ENCODE peak calls at places on chromosomes 5 and 9, in seven cellular contexts. One of them, this sample, is unnamed.

GRCh38 chr9:72972636-72973035 is 19.8 kb upstream of the ALDH1A1 start:
- DNase-seq in foreskin fibroblast: no peak
- DNase-seq in fibroblast of the aortic adventitia: no peak
- DNase-seq in astrocyte of the spinal cord: no peak
- DNase-seq in spleen: no peak
- DNase-seq in ovary: no peak
- DNase-seq in GM12865: no peak
- DNase-seq in this sample: no peak

GRCh38 chr9:74444389-74444788 is 52.7 kb upstream of the RORB start:
- DNase-seq in foreskin fibroblast: peak
- DNase-seq in fibroblast of the aortic adventitia: peak
- DNase-seq in astrocyte of the spinal cord: peak
- DNase-seq in spleen: no peak
- DNase-seq in ovary: no peak
- DNase-seq in GM12865: no peak
- DNase-seq in this sample: no peak

GRCh38 chr5:159178978-159179377 is 30.4 kb downstream of the RNF145 start:
- DNase-seq in foreskin fibroblast: peak
- DNase-seq in fibroblast of the aortic adventitia: peak
- DNase-seq in astrocyte of the spinal cord: peak
- DNase-seq in spleen: no peak
- DNase-seq in ovary: no peak
- DNase-seq in GM12865: peak
- DNase-seq in this sample: peak

GRCh38 chr5:172175263-172175719 is 12.7 kb downstream of the STK10 start:
- DNase-seq in foreskin fibroblast: no peak
- DNase-seq in fibroblast of the aortic adventitia: no peak
- DNase-seq in astrocyte of the spinal cord: no peak
- DNase-seq in spleen: peak
- DNase-seq in ovary: no peak
- DNase-seq in GM12865: peak
- DNase-seq in this sample: no peak

GRCh38 chr5:153623117-153623516 is 132.6 kb downstream of the GRIA1 start:
- DNase-seq in foreskin fibroblast: no peak
- DNase-seq in fibroblast of the aortic adventitia: no peak
- DNase-seq in astrocyte of the spinal cord: no peak
- DNase-seq in spleen: no peak
- DNase-seq in ovary: no peak
- DNase-seq in GM12865: no peak
- DNase-seq in this sample: no peak

GRCh38 chr5:2565147-2565546 is 186.3 kb downstream of the IRX2 start:
- DNase-seq in foreskin fibroblast: no peak
- DNase-seq in fibroblast of the aortic adventitia: no peak
- DNase-seq in astrocyte of the spinal cord: no peak
- DNase-seq in spleen: no peak
- DNase-seq in ovary: no peak
- DNase-seq in GM12865: no peak
- DNase-seq in this sample: no peak

GRCh38 chr9:74753650-74754049 is 134.1 kb downstream of the TRPM6 start:
- DNase-seq in foreskin fibroblast: no peak
- DNase-seq in fibroblast of the aortic adventitia: no peak
- DNase-seq in astrocyte of the spinal cord: no peak
- DNase-seq in spleen: no peak
- DNase-seq in ovary: no peak
- DNase-seq in GM12865: no peak
- DNase-seq in this sample: no peak

GRCh38 chr9:105127863-105128220 is 116.6 kb upstream of the SLC44A1 start:
- DNase-seq in foreskin fibroblast: no peak
- DNase-seq in fibroblast of the aortic adventitia: no peak
- DNase-seq in astrocyte of the spinal cord: peak
- DNase-seq in spleen: no peak
- DNase-seq in ovary: no peak
- DNase-seq in GM12865: peak
- DNase-seq in this sample: peak

GRCh38 chr9:109972026-109973005 is 192.3 kb downstream of the PALM2AKAP2 start:
- DNase-seq in foreskin fibroblast: no peak
- DNase-seq in fibroblast of the aortic adventitia: no peak
- DNase-seq in astrocyte of the spinal cord: no peak
- DNase-seq in spleen: no peak
- DNase-seq in ovary: no peak
- DNase-seq in GM12865: peak
- DNase-seq in this sample: no peak

GRCh38 chr9:125991886-125992529 is 244.8 kb downstream of the PBX3 start:
- DNase-seq in foreskin fibroblast: no peak
- DNase-seq in fibroblast of the aortic adventitia: no peak
- DNase-seq in astrocyte of the spinal cord: no peak
- DNase-seq in spleen: no peak
- DNase-seq in ovary: peak
- DNase-seq in GM12865: no peak
- DNase-seq in this sample: no peak

GRCh38 chr9:89309166-89309565 is 1.8 kb upstream of the CKS2 start:
- DNase-seq in foreskin fibroblast: no peak
- DNase-seq in fibroblast of the aortic adventitia: no peak
- DNase-seq in astrocyte of the spinal cord: no peak
- DNase-seq in spleen: peak
- DNase-seq in ovary: no peak
- DNase-seq in GM12865: no peak
- DNase-seq in this sample: no peak
- H3K4me3 ChIP-seq in foreskin fibroblast: no peak
- H3K4me3 ChIP-seq in fibroblast of the aortic adventitia: no peak
- H3K4me3 ChIP-seq in astrocyte of the spinal cord: no peak
- H3K4me3 ChIP-seq in spleen: no peak
- H3K4me3 ChIP-seq in ovary: no peak
- H3K4me3 ChIP-seq in GM12865: no peak
- H3K4me3 ChIP-seq in this sample: no peak

GRCh38 chr9:69324549-69325401 is at the start of gene ENTREP1:
- DNase-seq in foreskin fibroblast: peak
- DNase-seq in fibroblast of the aortic adventitia: peak
- DNase-seq in astrocyte of the spinal cord: peak
- DNase-seq in spleen: peak
- DNase-seq in ovary: peak
- DNase-seq in GM12865: no peak
- DNase-seq in this sample: peak
- TF ChIP-seq CTCF in foreskin fibroblast: no peak
- TF ChIP-seq CTCF in fibroblast of the aortic adventitia: no peak
- TF ChIP-seq CTCF in astrocyte of the spinal cord: no peak
- TF ChIP-seq CTCF in spleen: peak
- TF ChIP-seq CTCF in ovary: no peak
- TF ChIP-seq CTCF in GM12865: no peak
- TF ChIP-seq CTCF in this sample: peak

GRCh38 chr5:141371572-141372475 is 1.8 kb downstream of the PCDHGB3 start:
- DNase-seq in foreskin fibroblast: no peak
- DNase-seq in fibroblast of the aortic adventitia: no peak
- DNase-seq in astrocyte of the spinal cord: no peak
- DNase-seq in spleen: no peak
- DNase-seq in ovary: no peak
- DNase-seq in GM12865: no peak
- DNase-seq in this sample: no peak

GRCh38 chr5:141362719-141363118 is 1.2 kb upstream of the PCDHGA5 start:
- DNase-seq in foreskin fibroblast: no peak
- DNase-seq in fibroblast of the aortic adventitia: no peak
- DNase-seq in astrocyte of the spinal cord: no peak
- DNase-seq in spleen: no peak
- DNase-seq in ovary: no peak
- DNase-seq in GM12865: no peak
- DNase-seq in this sample: no peak

GRCh38 chr5:141369994-141370848 is at the start of gene PCDHGB3:
- DNase-seq in foreskin fibroblast: peak
- DNase-seq in fibroblast of the aortic adventitia: peak
- DNase-seq in astrocyte of the spinal cord: peak
- DNase-seq in spleen: no peak
- DNase-seq in ovary: no peak
- DNase-seq in GM12865: peak
- DNase-seq in this sample: peak

GRCh38 chr5:141363952-141364660 is at the start of gene PCDHGA5:
- DNase-seq in foreskin fibroblast: peak
- DNase-seq in fibroblast of the aortic adventitia: peak
- DNase-seq in astrocyte of the spinal cord: no peak
- DNase-seq in spleen: no peak
- DNase-seq in ovary: no peak
- DNase-seq in GM12865: no peak
- DNase-seq in this sample: no peak

GRCh38 chr5:141366016-141366896 is 2.3 kb downstream of the PCDHGA5 start:
- DNase-seq in foreskin fibroblast: no peak
- DNase-seq in fibroblast of the aortic adventitia: no peak
- DNase-seq in astrocyte of the spinal cord: no peak
- DNase-seq in spleen: no peak
- DNase-seq in ovary: no peak
- DNase-seq in GM12865: no peak
- DNase-seq in this sample: no peak
- H3K4me3 ChIP-seq in foreskin fibroblast: no peak
- H3K4me3 ChIP-seq in fibroblast of the aortic adventitia: no peak
- H3K4me3 ChIP-seq in astrocyte of the spinal cord: no peak
- H3K4me3 ChIP-seq in spleen: no peak
- H3K4me3 ChIP-seq in ovary: no peak
- H3K4me3 ChIP-seq in GM12865: no peak
- H3K4me3 ChIP-seq in this sample: no peak

GRCh38 chr5:91380491-91381133 is 2.5 kb downstream of the ARRDC3 start:
- DNase-seq in foreskin fibroblast: peak
- DNase-seq in fibroblast of the aortic adventitia: peak
- DNase-seq in astrocyte of the spinal cord: peak
- DNase-seq in spleen: peak
- DNase-seq in ovary: peak
- DNase-seq in GM12865: peak
- DNase-seq in this sample: peak

GRCh38 chr5:91379602-91380490 is 3.3 kb downstream of the ARRDC3 start:
- DNase-seq in foreskin fibroblast: peak
- DNase-seq in fibroblast of the aortic adventitia: peak
- DNase-seq in astrocyte of the spinal cord: peak
- DNase-seq in spleen: peak
- DNase-seq in ovary: peak
- DNase-seq in GM12865: peak
- DNase-seq in this sample: peak

GRCh38 chr5:91381774-91382492 is 1.2 kb downstream of the ARRDC3 start:
- DNase-seq in foreskin fibroblast: peak
- DNase-seq in fibroblast of the aortic adventitia: peak
- DNase-seq in astrocyte of the spinal cord: peak
- DNase-seq in spleen: peak
- DNase-seq in ovary: peak
- DNase-seq in GM12865: peak
- DNase-seq in this sample: peak

GRCh38 chr5:91382530-91383026 is 539 bp downstream of the ARRDC3 start:
- DNase-seq in foreskin fibroblast: peak
- DNase-seq in fibroblast of the aortic adventitia: peak
- DNase-seq in astrocyte of the spinal cord: peak
- DNase-seq in spleen: no peak
- DNase-seq in ovary: no peak
- DNase-seq in GM12865: peak
- DNase-seq in this sample: peak

DNA sequence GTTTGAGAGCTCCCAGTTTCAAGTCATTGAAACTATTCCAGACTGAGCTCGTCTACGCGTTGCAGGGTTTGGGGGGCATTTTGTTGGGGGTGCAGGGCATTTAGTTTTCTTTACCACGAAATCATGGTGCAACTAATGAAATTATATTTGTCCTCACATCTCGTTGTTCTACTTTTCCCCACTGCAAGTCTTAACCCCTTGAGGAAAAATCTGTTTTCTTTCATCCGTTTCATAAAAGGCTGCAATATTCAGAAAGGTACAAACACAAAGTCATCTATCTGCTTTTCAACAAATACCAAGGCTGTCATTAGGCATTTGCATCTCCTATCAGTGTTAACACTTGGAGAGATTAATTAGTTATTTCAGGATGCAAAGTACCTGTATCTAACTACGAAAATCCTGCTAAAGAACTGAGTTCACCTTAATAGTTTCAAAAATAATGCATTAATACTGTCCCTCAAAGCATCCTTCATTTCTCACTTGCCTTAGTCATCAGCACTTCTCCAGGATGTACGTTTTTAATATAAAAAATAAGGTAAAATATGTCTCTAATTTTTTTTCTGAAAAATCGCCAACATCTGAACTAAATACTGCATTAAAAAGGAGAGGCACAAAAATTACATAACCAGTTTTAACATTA is 1.9 kb downstream of the ARRDC3 start:
- DNase-seq in foreskin fibroblast: no peak
- DNase-seq in fibroblast of the aortic adventitia: no peak
- DNase-seq in astrocyte of the spinal cord: no peak
- DNase-seq in spleen: no peak
- DNase-seq in ovary: no peak
- DNase-seq in GM12865: no peak
- DNase-seq in this sample: no peak
- TF ChIP-seq CTCF in foreskin fibroblast: no peak
- TF ChIP-seq CTCF in fibroblast of the aortic adventitia: no peak
- TF ChIP-seq CTCF in astrocyte of the spinal cord: no peak
- TF ChIP-seq CTCF in spleen: no peak
- TF ChIP-seq CTCF in ovary: no peak
- TF ChIP-seq CTCF in GM12865: no peak
- TF ChIP-seq CTCF in this sample: no peak

DNA sequence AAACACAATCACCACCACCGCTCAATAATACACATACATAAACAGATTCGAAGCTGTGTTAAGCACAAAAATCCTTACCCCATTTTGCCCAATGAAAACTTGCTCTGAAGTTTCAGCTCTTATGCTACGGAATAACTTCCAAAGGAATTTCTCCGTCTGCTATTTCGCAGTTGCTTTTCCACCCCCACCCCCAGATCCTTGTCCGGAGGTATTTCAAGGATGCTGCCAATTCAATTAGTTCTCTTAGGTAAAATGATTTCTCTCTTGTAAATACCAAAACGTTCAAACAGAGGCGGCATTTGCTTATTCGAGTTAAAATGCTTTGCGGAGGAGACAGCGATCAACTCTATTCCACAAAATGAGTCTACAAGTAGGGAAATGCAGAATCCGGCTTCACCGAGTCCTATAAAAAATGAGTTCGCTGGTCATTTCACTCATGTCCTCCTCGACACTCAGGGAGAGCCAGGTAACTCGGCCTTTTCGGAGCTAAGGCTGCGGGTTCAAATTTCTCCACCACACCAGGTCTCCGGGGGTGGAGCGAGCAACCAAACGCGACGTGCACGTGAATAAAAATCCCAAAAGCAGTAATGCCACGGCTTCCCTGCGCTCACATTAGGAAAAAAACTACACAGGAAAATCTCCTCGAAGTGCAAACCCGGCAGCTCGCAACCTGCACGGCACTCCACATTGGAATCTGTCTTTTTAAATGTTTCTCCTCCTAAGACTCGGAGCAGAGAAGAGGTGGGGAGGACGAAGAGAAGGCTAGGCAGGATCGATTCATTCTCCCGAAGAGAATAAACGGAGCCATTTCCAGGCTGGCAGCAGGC is 1.0 kb downstream of the HOMER1 start:
- DNase-seq in foreskin fibroblast: peak
- DNase-seq in fibroblast of the aortic adventitia: peak
- DNase-seq in astrocyte of the spinal cord: peak
- DNase-seq in spleen: no peak
- DNase-seq in ovary: no peak
- DNase-seq in GM12865: peak
- DNase-seq in this sample: peak
- H3K4me3 ChIP-seq in foreskin fibroblast: peak
- H3K4me3 ChIP-seq in fibroblast of the aortic adventitia: peak
- H3K4me3 ChIP-seq in astrocyte of the spinal cord: peak
- H3K4me3 ChIP-seq in spleen: peak
- H3K4me3 ChIP-seq in ovary: peak
- H3K4me3 ChIP-seq in GM12865: peak
- H3K4me3 ChIP-seq in this sample: peak

DNA sequence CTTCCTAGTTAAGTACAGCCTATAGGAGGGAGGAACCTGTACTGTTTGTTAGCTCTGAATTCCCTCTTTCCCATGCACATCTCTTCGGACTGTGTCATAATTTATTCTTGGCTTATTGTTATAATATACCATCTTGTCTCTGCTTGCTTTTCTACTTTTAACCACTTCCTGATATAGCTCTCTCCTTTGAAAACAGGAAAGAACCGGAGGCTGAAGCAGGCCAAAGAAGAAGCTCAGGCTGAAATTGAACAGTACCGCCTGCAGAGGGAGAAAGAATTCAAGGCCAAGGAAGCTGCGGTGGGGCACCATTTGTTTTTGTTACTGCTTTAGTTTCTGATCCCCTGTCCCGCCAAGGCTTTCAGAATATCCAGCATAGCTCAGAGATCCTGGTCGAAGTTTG is 4.8 kb downstream of the ATP6V1G1 start:
- DNase-seq in foreskin fibroblast: no peak
- DNase-seq in fibroblast of the aortic adventitia: peak
- DNase-seq in astrocyte of the spinal cord: peak
- DNase-seq in spleen: no peak
- DNase-seq in ovary: no peak
- DNase-seq in GM12865: peak
- DNase-seq in this sample: peak
- TF ChIP-seq CTCF in foreskin fibroblast: peak
- TF ChIP-seq CTCF in fibroblast of the aortic adventitia: peak
- TF ChIP-seq CTCF in astrocyte of the spinal cord: peak
- TF ChIP-seq CTCF in spleen: peak
- TF ChIP-seq CTCF in ovary: no peak
- TF ChIP-seq CTCF in GM12865: peak
- TF ChIP-seq CTCF in this sample: peak

This sample was measured in endothelial cell of umbilical vein.